ENCODE peak calls at places on chromosomes 16 and 17, in four cellular contexts. One of them, this sample, is unnamed.

GRCh38 chr16:75053791-75054555 is 55.1 kb downstream of the ZNRF1 start:
- DNase-seq in K562: no peak
- DNase-seq in IMR-90: no peak
- DNase-seq in GM12878: no peak
- DNase-seq in this sample: no peak

GRCh38 chr17:40095944-40096791 is 4.2 kb downstream of the NR1D1 start:
- DNase-seq in K562: no peak
- DNase-seq in IMR-90: peak
- DNase-seq in GM12878: peak
- DNase-seq in this sample: no peak

GRCh38 chr17:61455754-61456681 is 3.8 kb downstream of the TBX4 start:
- DNase-seq in K562: no peak
- DNase-seq in IMR-90: no peak
- DNase-seq in GM12878: no peak
- DNase-seq in this sample: no peak

GRCh38 chr17:74485012-74485743 is 18.7 kb downstream of the CD300A start:
- DNase-seq in K562: no peak
- DNase-seq in IMR-90: no peak
- DNase-seq in GM12878: no peak
- DNase-seq in this sample: no peak

GRCh38 chr17:46772013-46772878 is 46.2 kb downstream of the WNT3 start:
- DNase-seq in K562: no peak
- DNase-seq in IMR-90: no peak
- DNase-seq in GM12878: no peak
- DNase-seq in this sample: peak

GRCh38 chr16:13866073-13866472 is 53.9 kb upstream of the ERCC4 start:
- DNase-seq in K562: peak
- DNase-seq in IMR-90: peak
- DNase-seq in GM12878: no peak
- DNase-seq in this sample: peak

GRCh38 chr16:84451781-84452180 is 52.7 kb downstream of the MEAK7 start:
- DNase-seq in K562: no peak
- DNase-seq in IMR-90: no peak
- DNase-seq in GM12878: no peak
- DNase-seq in this sample: no peak

GRCh38 chr16:19882641-19883040 is 2.0 kb downstream of the GPRC5B start:
- DNase-seq in K562: no peak
- DNase-seq in IMR-90: no peak
- DNase-seq in GM12878: no peak
- DNase-seq in this sample: no peak

GRCh38 chr17:7146115-7146514 is 31.5 kb upstream of the ASGR2 start:
- DNase-seq in K562: no peak
- DNase-seq in IMR-90: no peak
- DNase-seq in GM12878: no peak
- DNase-seq in this sample: no peak

GRCh38 chr17:33962857-33963655 is 292.0 kb upstream of the CCL2 start:
- DNase-seq in K562: no peak
- DNase-seq in IMR-90: no peak
- DNase-seq in GM12878: peak
- DNase-seq in this sample: no peak

GRCh38 chr17:33968350-33969044 is 286.6 kb upstream of the CCL2 start:
- DNase-seq in K562: peak
- DNase-seq in IMR-90: no peak
- DNase-seq in GM12878: peak
- DNase-seq in this sample: no peak

GRCh38 chr17:33966410-33967063 is 288.5 kb upstream of the CCL2 start:
- DNase-seq in K562: no peak
- DNase-seq in IMR-90: no peak
- DNase-seq in GM12878: no peak
- DNase-seq in this sample: no peak

GRCh38 chr17:33967608-33968349 is 287.3 kb upstream of the CCL2 start:
- DNase-seq in K562: no peak
- DNase-seq in IMR-90: no peak
- DNase-seq in GM12878: no peak
- DNase-seq in this sample: no peak

GRCh38 chr17:33964344-33964979 is 290.6 kb upstream of the CCL2 start:
- DNase-seq in K562: peak
- DNase-seq in IMR-90: no peak
- DNase-seq in GM12878: peak
- DNase-seq in this sample: peak
- TF ChIP-seq ELK1 in K562: no peak
- TF ChIP-seq ELK1 in IMR-90: no peak
- TF ChIP-seq ELK1 in GM12878: no peak
- TF ChIP-seq ELK1 in this sample: no peak

DNA sequence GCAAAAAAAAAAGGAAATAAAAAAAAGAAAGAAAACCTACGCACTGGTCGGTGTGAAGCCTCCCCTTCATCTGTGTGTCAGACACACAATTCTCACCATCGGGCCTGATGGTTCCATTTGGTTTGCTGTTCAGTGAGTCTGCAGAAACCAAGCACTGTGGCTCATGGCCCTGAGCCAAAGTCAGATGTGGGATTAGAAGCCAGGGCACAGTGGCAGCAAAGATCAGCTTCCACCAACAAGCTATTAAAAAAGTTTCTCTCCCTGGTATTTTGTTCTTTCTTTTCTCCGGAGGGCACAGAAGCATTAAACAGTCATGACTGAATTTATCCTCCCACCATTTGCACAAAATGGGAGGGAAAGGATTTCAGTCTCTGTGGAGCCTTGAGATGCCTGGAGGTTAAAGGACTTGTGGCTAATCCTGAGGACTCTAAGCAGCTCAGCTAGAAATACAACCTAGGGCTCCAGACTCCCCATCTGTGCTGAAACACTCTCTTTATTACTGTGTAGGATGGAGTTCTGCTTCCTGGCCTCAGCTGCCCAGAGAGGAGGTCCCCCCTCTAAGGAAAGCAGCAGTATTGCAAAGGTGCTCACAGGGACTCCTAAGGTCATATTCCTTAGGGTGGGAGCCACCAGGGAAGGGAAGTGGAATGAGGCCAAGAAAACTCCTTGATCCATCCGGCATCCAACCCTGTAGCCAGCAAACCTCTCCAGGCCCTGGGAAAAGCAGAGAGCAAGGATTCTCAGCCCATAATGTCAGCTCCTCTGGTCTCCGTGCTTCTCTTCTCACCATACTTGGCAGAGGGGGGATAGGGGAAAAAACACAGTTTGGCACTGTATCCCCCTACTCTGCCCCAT is 28.2 kb downstream of the SLC39A11 start:
- DNase-seq in K562: peak
- DNase-seq in IMR-90: no peak
- DNase-seq in GM12878: no peak
- DNase-seq in this sample: no peak
- TF ChIP-seq ELK1 in K562: no peak
- TF ChIP-seq ELK1 in IMR-90: no peak
- TF ChIP-seq ELK1 in GM12878: no peak
- TF ChIP-seq ELK1 in this sample: no peak

GRCh38 chr17:52128721-52129120 is 29.8 kb downstream of the CA10 start:
- DNase-seq in K562: no peak
- DNase-seq in IMR-90: no peak
- DNase-seq in GM12878: no peak
- DNase-seq in this sample: no peak
- TF ChIP-seq ELK1 in K562: no peak
- TF ChIP-seq ELK1 in IMR-90: no peak
- TF ChIP-seq ELK1 in GM12878: no peak
- TF ChIP-seq ELK1 in this sample: no peak

DNA sequence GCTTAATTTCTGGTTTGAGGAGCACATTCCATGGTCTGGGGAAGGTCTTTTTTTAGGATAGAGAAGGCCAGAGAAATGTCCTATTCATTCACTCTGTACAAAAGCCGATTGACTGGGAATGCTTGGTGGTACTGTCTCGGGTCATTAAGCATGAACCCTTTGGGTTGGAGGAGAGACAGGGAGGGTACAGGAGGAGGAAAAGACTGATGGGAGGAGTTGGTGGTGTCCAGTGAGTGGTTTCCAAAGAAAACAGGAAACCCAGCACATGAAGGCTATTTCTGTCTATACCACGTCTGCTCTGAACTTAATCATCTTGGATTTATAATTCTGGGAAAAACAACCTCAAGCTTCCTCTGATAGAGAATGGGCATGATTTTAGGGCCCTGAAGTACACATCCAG is 111.9 kb downstream of the XYLT1 start:
- DNase-seq in K562: no peak
- DNase-seq in IMR-90: no peak
- DNase-seq in GM12878: no peak
- DNase-seq in this sample: no peak
- TF ChIP-seq ELK1 in K562: no peak
- TF ChIP-seq ELK1 in IMR-90: no peak
- TF ChIP-seq ELK1 in GM12878: no peak
- TF ChIP-seq ELK1 in this sample: no peak

GRCh38 chr16:80084614-80085013 is 456.2 kb upstream of the DYNLRB2 start:
- DNase-seq in K562: peak
- DNase-seq in IMR-90: no peak
- DNase-seq in GM12878: no peak
- DNase-seq in this sample: peak
- TF ChIP-seq ELK1 in K562: no peak
- TF ChIP-seq ELK1 in IMR-90: no peak
- TF ChIP-seq ELK1 in GM12878: no peak
- TF ChIP-seq ELK1 in this sample: no peak

DNA sequence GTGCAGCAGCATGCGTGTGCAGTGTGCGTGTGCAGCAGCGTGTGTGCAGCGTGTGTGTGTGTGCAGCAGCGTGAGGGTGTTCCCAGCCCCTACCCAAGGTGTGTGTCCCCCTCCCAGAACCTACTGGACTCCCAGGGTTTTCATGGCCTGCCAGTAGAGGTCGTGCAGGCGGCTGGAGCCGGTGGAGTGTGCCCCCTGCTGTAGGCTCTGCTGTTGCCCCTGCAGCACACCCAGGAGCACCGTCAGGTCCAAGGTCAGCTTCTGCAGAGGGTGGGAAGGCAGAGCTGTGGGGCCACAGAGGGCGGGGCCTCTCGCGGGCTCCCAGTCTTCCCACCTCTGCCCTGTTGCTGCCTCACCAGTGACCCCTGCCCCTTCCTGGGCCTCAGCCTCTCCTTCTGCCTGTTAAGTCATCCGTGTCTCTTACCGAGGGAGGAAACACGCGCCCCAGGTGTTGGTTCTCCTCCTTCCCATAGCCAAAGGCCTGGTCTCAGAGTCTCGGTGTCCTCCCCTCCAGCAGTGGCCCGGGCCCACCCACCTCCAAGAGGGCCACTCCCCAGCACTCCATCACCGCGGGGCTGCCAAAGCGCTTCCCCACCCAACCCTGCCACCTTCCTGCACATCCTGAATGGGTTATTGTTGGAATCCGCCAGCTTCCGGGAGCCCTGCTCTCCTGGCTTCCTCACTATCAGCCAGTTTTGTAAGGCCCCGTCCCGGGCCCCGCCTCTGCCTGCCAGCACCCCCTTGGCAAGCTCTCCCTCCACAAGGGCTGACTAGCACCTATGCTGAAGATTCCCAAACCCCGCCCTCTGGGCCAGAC is 14.8 kb downstream of the MYBBP1A start:
- DNase-seq in K562: peak
- DNase-seq in IMR-90: no peak
- DNase-seq in GM12878: no peak
- DNase-seq in this sample: no peak
- TF ChIP-seq ELK1 in K562: no peak
- TF ChIP-seq ELK1 in IMR-90: no peak
- TF ChIP-seq ELK1 in GM12878: no peak
- TF ChIP-seq ELK1 in this sample: no peak

This sample was measured in A549.